ENCODE peak calls at places on chromosome 16, in seven cellular contexts. One of them, this sample, is unnamed.

GRCh38 chr16:73179671-73180370 is 131.9 kb upstream of the ZFHX3 start:
- DNase-seq in Calu3: no peak
- DNase-seq in astrocyte of the hippocampus: no peak
- DNase-seq in activated naive CD8-positive, alpha-beta T cell treated with anti-CD3 and anti-CD28 coated beads, Interleukin-2, amount 50 U/mL, for 24 hours: no peak
- DNase-seq in NB4: no peak
- DNase-seq in BE2C: no peak
- DNase-seq in CD8-positive, alpha-beta memory T cell: no peak
- DNase-seq in this sample: no peak

GRCh38 chr16:12204601-12205000 is 228.1 kb downstream of the SNX29 start:
- DNase-seq in Calu3: no peak
- DNase-seq in astrocyte of the hippocampus: no peak
- DNase-seq in activated naive CD8-positive, alpha-beta T cell treated with anti-CD3 and anti-CD28 coated beads, Interleukin-2, amount 50 U/mL, for 24 hours: no peak
- DNase-seq in NB4: no peak
- DNase-seq in BE2C: no peak
- DNase-seq in CD8-positive, alpha-beta memory T cell: no peak
- DNase-seq in this sample: no peak

GRCh38 chr16:11251525-11252481 is 4.2 kb downstream of the SOCS1 start:
- DNase-seq in Calu3: no peak
- DNase-seq in astrocyte of the hippocampus: peak
- DNase-seq in activated naive CD8-positive, alpha-beta T cell treated with anti-CD3 and anti-CD28 coated beads, Interleukin-2, amount 50 U/mL, for 24 hours: peak
- DNase-seq in NB4: peak
- DNase-seq in BE2C: no peak
- DNase-seq in CD8-positive, alpha-beta memory T cell: peak
- DNase-seq in this sample: peak

GRCh38 chr16:29700253-29700987 is 21.4 kb downstream of the QPRT start:
- DNase-seq in Calu3: peak
- DNase-seq in astrocyte of the hippocampus: peak
- DNase-seq in activated naive CD8-positive, alpha-beta T cell treated with anti-CD3 and anti-CD28 coated beads, Interleukin-2, amount 50 U/mL, for 24 hours: peak
- DNase-seq in NB4: peak
- DNase-seq in BE2C: peak
- DNase-seq in CD8-positive, alpha-beta memory T cell: peak
- DNase-seq in this sample: peak

GRCh38 chr16:83002351-83003334 is 375.9 kb downstream of the CDH13 start:
- DNase-seq in Calu3: no peak
- DNase-seq in astrocyte of the hippocampus: peak
- DNase-seq in activated naive CD8-positive, alpha-beta T cell treated with anti-CD3 and anti-CD28 coated beads, Interleukin-2, amount 50 U/mL, for 24 hours: no peak
- DNase-seq in NB4: no peak
- DNase-seq in BE2C: no peak
- DNase-seq in CD8-positive, alpha-beta memory T cell: no peak
- DNase-seq in this sample: no peak

GRCh38 chr16:66342294-66342900 is 24.1 kb upstream of the CDH5 start:
- DNase-seq in Calu3: peak
- DNase-seq in astrocyte of the hippocampus: peak
- DNase-seq in activated naive CD8-positive, alpha-beta T cell treated with anti-CD3 and anti-CD28 coated beads, Interleukin-2, amount 50 U/mL, for 24 hours: peak
- DNase-seq in NB4: peak
- DNase-seq in BE2C: peak
- DNase-seq in CD8-positive, alpha-beta memory T cell: no peak
- DNase-seq in this sample: no peak

GRCh38 chr16:66070140-66070887 is 296.2 kb upstream of the CDH5 start:
- DNase-seq in Calu3: no peak
- DNase-seq in astrocyte of the hippocampus: peak
- DNase-seq in activated naive CD8-positive, alpha-beta T cell treated with anti-CD3 and anti-CD28 coated beads, Interleukin-2, amount 50 U/mL, for 24 hours: no peak
- DNase-seq in NB4: no peak
- DNase-seq in BE2C: no peak
- DNase-seq in CD8-positive, alpha-beta memory T cell: no peak
- DNase-seq in this sample: no peak

GRCh38 chr16:84109598-84110325 is 7.0 kb downstream of the MBTPS1 start:
- DNase-seq in Calu3: no peak
- DNase-seq in astrocyte of the hippocampus: peak
- DNase-seq in activated naive CD8-positive, alpha-beta T cell treated with anti-CD3 and anti-CD28 coated beads, Interleukin-2, amount 50 U/mL, for 24 hours: no peak
- DNase-seq in NB4: no peak
- DNase-seq in BE2C: no peak
- DNase-seq in CD8-positive, alpha-beta memory T cell: no peak
- DNase-seq in this sample: no peak

GRCh38 chr16:56401482-56401881 is 23.9 kb downstream of the AMFR start:
- DNase-seq in Calu3: peak
- DNase-seq in astrocyte of the hippocampus: no peak
- DNase-seq in activated naive CD8-positive, alpha-beta T cell treated with anti-CD3 and anti-CD28 coated beads, Interleukin-2, amount 50 U/mL, for 24 hours: no peak
- DNase-seq in NB4: peak
- DNase-seq in BE2C: peak
- DNase-seq in CD8-positive, alpha-beta memory T cell: no peak
- DNase-seq in this sample: no peak

GRCh38 chr16:87853411-87854052 is 15.8 kb downstream of the SLC7A5 start:
- DNase-seq in Calu3: peak
- DNase-seq in astrocyte of the hippocampus: peak
- DNase-seq in activated naive CD8-positive, alpha-beta T cell treated with anti-CD3 and anti-CD28 coated beads, Interleukin-2, amount 50 U/mL, for 24 hours: peak
- DNase-seq in NB4: peak
- DNase-seq in BE2C: peak
- DNase-seq in CD8-positive, alpha-beta memory T cell: peak
- DNase-seq in this sample: peak

GRCh38 chr16:89374393-89374948 is 115.9 kb downstream of the ANKRD11 start:
- DNase-seq in Calu3: no peak
- DNase-seq in astrocyte of the hippocampus: peak
- DNase-seq in activated naive CD8-positive, alpha-beta T cell treated with anti-CD3 and anti-CD28 coated beads, Interleukin-2, amount 50 U/mL, for 24 hours: no peak
- DNase-seq in NB4: no peak
- DNase-seq in BE2C: peak
- DNase-seq in CD8-positive, alpha-beta memory T cell: no peak
- DNase-seq in this sample: no peak

GRCh38 chr16:85463228-85463611 is 149.9 kb upstream of the GSE1 start:
- DNase-seq in Calu3: no peak
- DNase-seq in astrocyte of the hippocampus: no peak
- DNase-seq in activated naive CD8-positive, alpha-beta T cell treated with anti-CD3 and anti-CD28 coated beads, Interleukin-2, amount 50 U/mL, for 24 hours: no peak
- DNase-seq in NB4: peak
- DNase-seq in BE2C: no peak
- DNase-seq in CD8-positive, alpha-beta memory T cell: no peak
- DNase-seq in this sample: no peak

GRCh38 chr16:7861891-7862585 is 529.4 kb downstream of the RBFOX1 start:
- DNase-seq in Calu3: no peak
- DNase-seq in astrocyte of the hippocampus: no peak
- DNase-seq in activated naive CD8-positive, alpha-beta T cell treated with anti-CD3 and anti-CD28 coated beads, Interleukin-2, amount 50 U/mL, for 24 hours: no peak
- DNase-seq in NB4: no peak
- DNase-seq in BE2C: no peak
- DNase-seq in CD8-positive, alpha-beta memory T cell: no peak
- DNase-seq in this sample: no peak

GRCh38 chr16:1012722-1013592 is 31.4 kb downstream of the SOX8 start:
- DNase-seq in Calu3: no peak
- DNase-seq in astrocyte of the hippocampus: no peak
- DNase-seq in activated naive CD8-positive, alpha-beta T cell treated with anti-CD3 and anti-CD28 coated beads, Interleukin-2, amount 50 U/mL, for 24 hours: no peak
- DNase-seq in NB4: no peak
- DNase-seq in BE2C: no peak
- DNase-seq in CD8-positive, alpha-beta memory T cell: no peak
- DNase-seq in this sample: no peak

GRCh38 chr16:84703671-84704070 is 3.9 kb downstream of the USP10 start:
- DNase-seq in Calu3: no peak
- DNase-seq in astrocyte of the hippocampus: peak
- DNase-seq in activated naive CD8-positive, alpha-beta T cell treated with anti-CD3 and anti-CD28 coated beads, Interleukin-2, amount 50 U/mL, for 24 hours: no peak
- DNase-seq in NB4: no peak
- DNase-seq in BE2C: no peak
- DNase-seq in CD8-positive, alpha-beta memory T cell: no peak
- DNase-seq in this sample: no peak

GRCh38 chr16:180101-180920 is at the start of gene HBQ1:
- DNase-seq in Calu3: no peak
- DNase-seq in astrocyte of the hippocampus: peak
- DNase-seq in activated naive CD8-positive, alpha-beta T cell treated with anti-CD3 and anti-CD28 coated beads, Interleukin-2, amount 50 U/mL, for 24 hours: peak
- DNase-seq in NB4: no peak
- DNase-seq in BE2C: peak
- DNase-seq in CD8-positive, alpha-beta memory T cell: peak
- DNase-seq in this sample: peak

GRCh38 chr16:2473999-2474876 is 689 bp upstream of the TBC1D24 start:
- DNase-seq in Calu3: peak
- DNase-seq in astrocyte of the hippocampus: peak
- DNase-seq in activated naive CD8-positive, alpha-beta T cell treated with anti-CD3 and anti-CD28 coated beads, Interleukin-2, amount 50 U/mL, for 24 hours: peak
- DNase-seq in NB4: peak
- DNase-seq in BE2C: peak
- DNase-seq in CD8-positive, alpha-beta memory T cell: peak
- DNase-seq in this sample: peak

GRCh38 chr16:10749680-10750035 is 6.0 kb downstream of the NUBP1 start:
- DNase-seq in Calu3: no peak
- DNase-seq in astrocyte of the hippocampus: peak
- DNase-seq in activated naive CD8-positive, alpha-beta T cell treated with anti-CD3 and anti-CD28 coated beads, Interleukin-2, amount 50 U/mL, for 24 hours: no peak
- DNase-seq in NB4: no peak
- DNase-seq in BE2C: no peak
- DNase-seq in CD8-positive, alpha-beta memory T cell: no peak
- DNase-seq in this sample: no peak